ENCODE peak calls at places on chromosome 17, in six cellular contexts. N is right lobe of liver, K is tibial nerve, Q is ovary, W is IMR-90, Y is heart left ventricle. S is an unnamed sample.

GRCh38 chr17:66784621-66785364 is 50.1 kb upstream of the CACNG5 start:
- DNase-seq in N (no peak), Q (no peak), K (no peak), Y (no peak), W (no peak), S (no peak)

GRCh38 chr17:7817643-7817964 is 16.4 kb upstream of the KDM6B start:
- DNase-seq in N (peak; percentile 27), Q (no peak), K (no peak), W (no peak), Y (no peak), S (no peak)

GRCh38 chr17:75109407-75110236 is at the start of gene ARMC7:
- DNase-seq in K (peak; percentile 79), N (peak; percentile 94), Q (peak; percentile 87), W (peak; percentile 77), Y (peak; percentile 93), S (peak; percentile 95)

GRCh38 chr17:82670661-82671060 is 22.4 kb upstream of the WDR45B start:
- DNase-seq in Y (no peak), K (no peak), N (no peak), W (no peak), Q (no peak), S (no peak)

GRCh38 chr17:71791311-71791710 is 329.5 kb upstream of the SOX9 start:
- DNase-seq in Q (no peak), W (no peak), Y (no peak), K (no peak), N (no peak), S (no peak)

GRCh38 chr17:36459601-36460000 is 26.9 kb upstream of the ZNHIT3 start:
- DNase-seq in N (no peak), W (no peak), Y (no peak), Q (no peak), K (no peak), S (no peak)

GRCh38 chr17:43151880-43152456 is 19.0 kb upstream of the NBR1 start:
- DNase-seq in Q (peak; percentile 1), N (no peak), K (no peak), W (no peak), Y (no peak), S (no peak)

GRCh38 chr17:44345497-44346026 is 460 bp downstream of the GRN start:
- DNase-seq in K (peak; percentile 43), N (no peak), Y (peak; percentile 63), W (peak; percentile 59), Q (peak; percentile 62), S (peak; percentile 44)

GRCh38 chr17:40501499-40501911 is at the start of gene TNS4:
- DNase-seq in K (no peak), N (peak; percentile 41), W (no peak), Y (no peak), Q (no peak), S (peak; percentile 66)

GRCh38 chr17:82871056-82871775 is 31.4 kb upstream of the ZNF750 start:
- DNase-seq in Q (no peak), Y (no peak), W (no peak), K (no peak), N (no peak), S (no peak)

GRCh38 chr17:3718251-3718650 is 5.5 kb upstream of the HASPIN start:
- DNase-seq in Q (no peak), Y (no peak), N (no peak), K (no peak), W (no peak), S (no peak)

GRCh38 chr17:1767358-1767757 is 5.5 kb downstream of the SERPINF1 start:
- DNase-seq in K (no peak), N (no peak), Q (no peak), Y (no peak), W (no peak), S (no peak)

GRCh38 chr17:47632991-47633390 is 16.7 kb upstream of the KPNB1 start:
- DNase-seq in W (no peak), N (no peak), K (no peak), Q (no peak), Y (no peak), S (no peak)

GRCh38 chr17:43125967-43126910 is 1.1 kb upstream of the BRCA1 start:
- DNase-seq in N (no peak), Y (no peak), Q (no peak), K (no peak), W (no peak), S (no peak)

GRCh38 chr17:16066125-16066524 is 66.5 kb downstream of the TTC19 start:
- DNase-seq in K (no peak), Y (no peak), N (no peak), W (no peak), Q (no peak), S (no peak)

GRCh38 chr17:49217651-49218413 is 7.3 kb downstream of the ABI3 start:
- DNase-seq in N (peak; percentile 74), Y (peak; percentile 79), Q (no peak), W (no peak), K (peak; percentile 68), S (peak; percentile 49)

GRCh38 chr17:67374329-67375053 is 2.6 kb upstream of the PITPNC1 start:
- DNase-seq in K (peak; percentile 92), Y (peak; percentile 91), N (peak; percentile 89), Q (peak; percentile 84), W (peak; percentile 83), S (peak; percentile 92)

GRCh38 chr17:4545217-4545951 is 9.8 kb downstream of the MYBBP1A start:
- DNase-seq in Q (no peak), Y (peak; percentile 18), W (no peak), K (no peak), N (no peak), S (no peak)

GRCh38 chr17:78996781-78997201 is 12.8 kb downstream of the CANT1 start:
- DNase-seq in W (no peak), Q (peak; percentile 12), Y (peak; percentile 24), K (no peak), N (peak; percentile 42), S (no peak)

GRCh38 chr17:71467719-71468118 is 653.1 kb upstream of the SOX9 start:
- DNase-seq in N (no peak), K (no peak), Y (no peak), W (no peak), Q (no peak), S (no peak)

GRCh38 chr17:27343294-27343693 is 49.4 kb downstream of the WSB1 start:
- DNase-seq in Y (peak; percentile 18), N (no peak), W (no peak), K (no peak), Q (no peak), S (no peak)

GRCh38 chr17:7184091-7184488 is 4.9 kb upstream of the ASGR1 start:
- DNase-seq in Q (no peak), N (peak; percentile 88), W (no peak), Y (peak; percentile 65), K (peak; percentile 34), S (peak; percentile 84)

GRCh38 chr17:50550661-50551432 is 3.9 kb downstream of the SPATA20 start:
- DNase-seq in Y (peak; percentile 86), W (peak; percentile 85), K (peak; percentile 68), N (peak; percentile 91), Q (peak; percentile 90), S (peak; percentile 86)

GRCh38 chr17:47875011-47875471 is 21.0 kb upstream of the SP2 start:
- DNase-seq in K (no peak), N (peak; percentile 32), Q (no peak), Y (no peak), W (no peak), S (no peak)

GRCh38 chr17:45440161-45440859 is 7.6 kb upstream of the ARHGAP27 start:
- DNase-seq in W (no peak), K (no peak), N (no peak), Q (no peak), Y (no peak), S (no peak)

GRCh38 chr17:74104921-74105320 is 98.6 kb upstream of the RPL38 start:
- DNase-seq in K (no peak), Q (no peak), N (no peak), Y (no peak), W (no peak), S (no peak)

GRCh38 chr17:41547921-41548843 is 20.1 kb upstream of the KRT19 start:
- DNase-seq in Y (peak; percentile 43), Q (peak; percentile 81), W (peak; percentile 98), N (no peak), K (no peak), S (peak; percentile 79)

GRCh38 chr17:62696256-62696655 is 68.8 kb downstream of the MRC2 start:
- DNase-seq in Y (no peak), W (no peak), Q (no peak), K (no peak), N (no peak), S (no peak)

DNA sequence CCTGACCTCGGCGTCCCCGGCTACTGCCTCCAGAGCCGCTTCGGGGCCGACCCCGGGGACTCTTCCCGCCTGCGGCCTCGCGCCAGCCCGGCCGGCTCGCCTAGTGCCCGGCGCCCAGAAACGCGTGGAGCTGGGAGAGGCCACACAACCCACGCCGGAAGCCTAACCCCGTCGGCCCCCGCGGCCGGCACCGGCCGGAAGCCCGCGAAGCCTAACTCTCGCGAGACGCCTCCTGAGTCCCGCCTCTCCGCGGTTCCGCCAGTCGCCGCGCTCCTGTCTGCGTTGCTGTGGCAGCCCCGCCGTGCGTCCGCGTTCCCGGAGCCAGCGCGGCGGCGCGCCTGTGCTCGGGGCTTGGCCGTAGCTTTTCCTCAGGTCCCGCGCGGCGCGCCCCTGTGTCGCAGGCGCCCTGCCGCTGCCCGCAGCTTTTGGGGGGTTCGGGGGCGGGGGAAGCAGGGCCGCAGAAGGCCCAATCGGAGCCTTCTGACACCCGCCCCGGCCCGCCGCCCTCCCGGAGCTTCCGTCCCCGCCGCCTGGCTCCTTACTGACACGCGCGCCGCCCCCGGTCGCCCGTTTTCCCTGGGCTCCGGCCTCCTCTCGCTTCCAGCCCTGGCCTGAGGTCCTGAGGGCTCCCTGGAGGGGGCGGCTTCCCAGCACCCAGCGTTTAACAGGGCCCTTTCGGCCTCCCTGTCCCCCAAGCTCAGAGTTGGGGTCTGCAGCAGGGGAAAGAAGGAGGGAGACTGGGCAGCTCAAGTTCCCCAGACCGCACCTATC is 21.7 kb downstream of the NPTX1 start:
- DNase-seq in Q (peak; percentile 97), N (peak; percentile 98), W (peak; percentile 96), K (peak; percentile 89), Y (peak; percentile 98), S (peak; percentile 97)
- TF ChIP-seq POLR2A in Q (peak; percentile 87), N (peak; percentile 91), W (peak; percentile 83), K (peak; percentile 86), Y (no peak), S (peak; percentile 18)

GRCh38 chr17:21453144-21453982 is 77.2 kb downstream of the KCNJ12 start:
- DNase-seq in Y (no peak), K (no peak), W (no peak), N (no peak), Q (no peak), S (no peak)
- H3K4me3 ChIP-seq in Y (peak overlapping the region; percentile 40), K (no peak overlapping the region), W (no peak overlapping the region), N (no peak overlapping the region), Q (no peak overlapping the region), S (peak overlapping the region; percentile 23)

DNA sequence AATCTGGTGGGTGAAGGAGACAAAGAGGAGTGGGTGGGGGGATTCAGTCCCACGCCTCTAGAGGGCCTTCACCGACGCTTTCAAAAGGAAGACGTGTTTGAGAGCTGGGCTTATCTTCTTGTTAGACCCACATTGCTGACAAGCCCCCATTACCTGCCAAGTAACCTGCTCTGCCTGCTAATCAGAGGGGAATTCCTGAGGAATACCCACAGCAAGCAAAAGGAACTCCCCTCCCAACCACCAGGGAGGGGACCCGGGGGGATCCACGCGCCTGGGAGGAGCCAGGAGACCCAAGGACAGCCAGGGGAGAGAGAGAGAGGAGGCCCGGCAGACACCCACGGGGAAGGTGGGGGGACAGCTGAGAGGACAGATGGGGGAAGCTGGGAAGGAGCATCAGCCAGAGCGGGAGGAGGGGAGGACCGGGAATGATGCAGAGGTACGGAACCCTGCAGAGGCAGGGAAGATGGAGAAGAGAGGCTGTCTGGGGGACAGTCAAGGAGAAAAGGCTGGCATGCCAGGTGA is 986 bp downstream of the MTMR4 start:
- DNase-seq in Y (no peak), K (no peak), W (no peak), N (no peak), Q (no peak), S (no peak)
- TF ChIP-seq POLR2A in Y (no peak), K (no peak), W (no peak), N (no peak), Q (no peak), S (no peak)

GRCh38 chr17:31900877-31901276 is 631 bp downstream of the UTP6 start:
- DNase-seq in K (no peak), N (no peak), Y (no peak), Q (no peak), W (peak; percentile 25), S (no peak)
- H3K4me3 ChIP-seq in K (peak overlapping the region; percentile 59), N (peak overlapping the region; percentile 72), Y (peak overlapping the region; percentile 76), Q (peak overlapping the region; percentile 79), W (peak overlapping the region; percentile 77), S (peak overlapping the region; percentile 84)